ENCODE peak calls at places on chromosomes 6 and 20, in four cellular contexts. One of them, this sample, is unnamed.

GRCh38 chr6:33904050-33904827 is 100.4 kb upstream of the MLN start:
- DNase-seq in PC-9: no peak
- DNase-seq in A549: no peak
- DNase-seq in DND-41: peak
- DNase-seq in this sample: no peak

GRCh38 chr6:33413601-33414120 is 2.8 kb downstream of the PHF1 start:
- DNase-seq in PC-9: no peak
- DNase-seq in DND-41: no peak
- DNase-seq in A549: no peak
- DNase-seq in this sample: no peak

GRCh38 chr6:118744261-118744941 is 93.0 kb upstream of the CEP85L start:
- DNase-seq in PC-9: no peak
- DNase-seq in A549: no peak
- DNase-seq in DND-41: no peak
- DNase-seq in this sample: peak

GRCh38 chr6:41477572-41477971 is 68.6 kb upstream of the FOXP4 start:
- DNase-seq in A549: no peak
- DNase-seq in PC-9: no peak
- DNase-seq in DND-41: no peak
- DNase-seq in this sample: no peak

GRCh38 chr20:41339957-41340326 is 679 bp upstream of the LPIN3 start:
- DNase-seq in DND-41: peak
- DNase-seq in A549: peak
- DNase-seq in PC-9: peak
- DNase-seq in this sample: peak

GRCh38 chr20:11204926-11205768 is 531.3 kb upstream of the JAG1 start:
- DNase-seq in PC-9: peak
- DNase-seq in A549: peak
- DNase-seq in DND-41: peak
- DNase-seq in this sample: peak

GRCh38 chr6:52558266-52559000 is 18.4 kb downstream of the TRAM2 start:
- DNase-seq in A549: no peak
- DNase-seq in DND-41: no peak
- DNase-seq in PC-9: no peak
- DNase-seq in this sample: no peak

GRCh38 chr6:35181313-35181932 is 32.3 kb upstream of the SCUBE3 start:
- DNase-seq in A549: no peak
- DNase-seq in PC-9: peak
- DNase-seq in DND-41: no peak
- DNase-seq in this sample: no peak

GRCh38 chr20:9903048-9903651 is 64.3 kb upstream of the PAK5 start:
- DNase-seq in DND-41: no peak
- DNase-seq in PC-9: no peak
- DNase-seq in A549: peak
- DNase-seq in this sample: no peak

GRCh38 chr6:111681856-111682255 is 76.2 kb upstream of the TRAF3IP2 start:
- DNase-seq in A549: no peak
- DNase-seq in DND-41: no peak
- DNase-seq in PC-9: no peak
- DNase-seq in this sample: no peak

GRCh38 chr6:163793584-163793983 is 379.1 kb downstream of the QKI start:
- DNase-seq in A549: no peak
- DNase-seq in PC-9: no peak
- DNase-seq in DND-41: no peak
- DNase-seq in this sample: peak

GRCh38 chr6:25250878-25251277 is 28.3 kb upstream of the CARMIL1 start:
- DNase-seq in DND-41: no peak
- DNase-seq in PC-9: peak
- DNase-seq in A549: no peak
- DNase-seq in this sample: peak

GRCh38 chr6:131655387-131655786 is 18.3 kb downstream of the ENPP3 start:
- DNase-seq in PC-9: no peak
- DNase-seq in DND-41: no peak
- DNase-seq in A549: no peak
- DNase-seq in this sample: no peak

GRCh38 chr20:38842558-38842981 is 37.1 kb downstream of the PPP1R16B start:
- DNase-seq in DND-41: peak
- DNase-seq in PC-9: no peak
- DNase-seq in A549: no peak
- DNase-seq in this sample: no peak

GRCh38 chr6:110875548-110876169 is 1.1 kb downstream of the AMD1 start:
- DNase-seq in DND-41: peak
- DNase-seq in A549: no peak
- DNase-seq in PC-9: peak
- DNase-seq in this sample: peak

GRCh38 chr6:4608361-4609115 is 167.7 kb upstream of the CDYL start:
- DNase-seq in PC-9: no peak
- DNase-seq in A549: no peak
- DNase-seq in DND-41: no peak
- DNase-seq in this sample: no peak

GRCh38 chr6:80523531-80523970 is 417.1 kb downstream of the BCKDHB start:
- DNase-seq in A549: no peak
- DNase-seq in DND-41: no peak
- DNase-seq in PC-9: no peak
- DNase-seq in this sample: no peak

GRCh38 chr20:25706793-25707192 is 10.1 kb upstream of the ZNF337 start:
- DNase-seq in PC-9: no peak
- DNase-seq in A549: no peak
- DNase-seq in DND-41: no peak
- DNase-seq in this sample: no peak

GRCh38 chr6:134607411-134607810 is 289.5 kb upstream of the SGK1 start:
- DNase-seq in DND-41: no peak
- DNase-seq in PC-9: no peak
- DNase-seq in A549: no peak
- DNase-seq in this sample: no peak

GRCh38 chr6:166466178-166467122 is 83.7 kb upstream of the MPC1 start:
- DNase-seq in PC-9: peak
- DNase-seq in DND-41: no peak
- DNase-seq in A549: no peak
- DNase-seq in this sample: peak

GRCh38 chr6:1535295-1535694 is 74.4 kb upstream of the FOXC1 start:
- DNase-seq in DND-41: no peak
- DNase-seq in PC-9: peak
- DNase-seq in A549: no peak
- DNase-seq in this sample: peak

GRCh38 chr6:2947424-2947823 is 23.9 kb downstream of the SERPINB6 start:
- DNase-seq in PC-9: no peak
- DNase-seq in A549: no peak
- DNase-seq in DND-41: no peak
- DNase-seq in this sample: no peak

GRCh38 chr6:113672691-113673149 is 184.4 kb upstream of the MARCKS start:
- DNase-seq in A549: no peak
- DNase-seq in PC-9: peak
- DNase-seq in DND-41: no peak
- DNase-seq in this sample: no peak

GRCh38 chr20:2871555-2872303 is 1.6 kb upstream of the PTPRA start:
- DNase-seq in PC-9: no peak
- DNase-seq in DND-41: no peak
- DNase-seq in A549: no peak
- DNase-seq in this sample: no peak

GRCh38 chr20:38172344-38172743 is 7.3 kb upstream of the TGM2 start:
- DNase-seq in A549: peak
- DNase-seq in DND-41: no peak
- DNase-seq in PC-9: no peak
- DNase-seq in this sample: no peak

DNA sequence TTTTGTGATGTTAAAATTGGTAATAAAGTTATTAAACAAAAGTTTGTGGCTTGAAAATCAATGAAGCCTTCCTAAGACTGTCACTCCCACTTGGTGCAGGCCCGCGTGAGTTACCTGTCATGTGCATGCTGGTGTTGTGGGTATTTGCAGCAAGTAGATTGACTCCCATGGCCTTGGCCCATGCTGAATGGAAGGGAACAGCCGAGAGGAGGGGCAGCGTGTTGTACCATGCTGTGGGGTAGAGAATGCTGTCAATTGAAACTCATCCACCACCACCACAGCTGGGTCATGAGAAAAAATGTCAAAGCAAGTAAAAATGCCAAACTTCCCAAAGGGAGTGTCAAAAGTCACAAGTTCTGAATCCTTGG is 12.7 kb upstream of the VNN1 start:
- DNase-seq in DND-41: no peak
- DNase-seq in PC-9: no peak
- DNase-seq in A549: no peak
- DNase-seq in this sample: no peak
- H3K4me2 ChIP-seq in DND-41: no peak
- H3K4me2 ChIP-seq in PC-9: no peak
- H3K4me2 ChIP-seq in A549: no peak
- H3K4me2 ChIP-seq in this sample: no peak

GRCh38 chr6:145076110-145076841 is 659.0 kb downstream of the EPM2A start:
- DNase-seq in A549: no peak
- DNase-seq in PC-9: no peak
- DNase-seq in DND-41: no peak
- DNase-seq in this sample: no peak

GRCh38 chr6:145074805-145075204 is 660.5 kb downstream of the EPM2A start:
- DNase-seq in A549: no peak
- DNase-seq in PC-9: no peak
- DNase-seq in DND-41: no peak
- DNase-seq in this sample: no peak

GRCh38 chr6:145073811-145074210 is 661.5 kb downstream of the EPM2A start:
- DNase-seq in A549: no peak
- DNase-seq in DND-41: no peak
- DNase-seq in PC-9: no peak
- DNase-seq in this sample: no peak

GRCh38 chr6:145077382-145077781 is 657.9 kb downstream of the EPM2A start:
- DNase-seq in A549: no peak
- DNase-seq in DND-41: no peak
- DNase-seq in PC-9: no peak
- DNase-seq in this sample: no peak

GRCh38 chr6:145075425-145075824 is 659.9 kb downstream of the EPM2A start:
- DNase-seq in PC-9: no peak
- DNase-seq in A549: no peak
- DNase-seq in DND-41: no peak
- DNase-seq in this sample: peak
- TF ChIP-seq CTCF in PC-9: peak
- TF ChIP-seq CTCF in A549: no peak
- TF ChIP-seq CTCF in DND-41: no peak
- TF ChIP-seq CTCF in this sample: no peak

DNA sequence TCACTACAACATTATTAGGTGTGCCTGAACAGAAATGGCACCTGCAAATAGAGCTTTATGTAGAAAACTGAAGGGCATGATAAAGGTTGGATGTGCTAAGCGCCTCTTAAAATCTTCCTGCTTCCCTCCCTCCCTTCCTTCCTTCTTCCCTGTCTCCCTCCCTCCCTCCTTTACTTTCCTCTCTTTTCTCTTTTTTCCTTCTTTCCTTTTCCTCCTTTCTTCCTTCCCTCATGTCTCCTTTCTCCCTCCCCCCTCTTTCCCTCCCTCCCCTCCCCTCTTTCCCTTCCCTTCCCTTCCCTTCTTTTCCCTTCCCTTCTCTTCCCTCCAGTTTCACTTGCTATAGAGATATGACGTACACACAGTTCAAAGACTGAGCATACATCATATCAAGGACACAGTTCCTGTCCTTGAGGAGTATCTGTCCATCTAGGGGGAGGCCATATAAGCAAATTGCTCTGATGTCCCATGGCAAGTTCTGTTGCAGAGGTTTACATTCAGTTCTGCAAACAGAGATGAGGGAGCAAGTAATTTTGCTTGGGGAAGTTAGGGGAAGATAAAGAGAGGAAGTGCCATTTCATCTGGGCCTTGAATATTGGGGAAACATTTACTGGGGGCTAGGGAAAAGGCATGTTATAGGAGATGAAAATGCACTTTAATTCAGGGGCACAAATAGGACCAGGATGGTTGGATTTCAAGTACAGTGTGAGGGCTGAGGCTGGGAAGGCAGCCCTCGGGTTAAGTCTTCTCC is 79.0 kb upstream of the EEF1E1 start:
- DNase-seq in A549: no peak
- DNase-seq in DND-41: no peak
- DNase-seq in PC-9: no peak
- DNase-seq in this sample: no peak
- H3K4me2 ChIP-seq in A549: no peak
- H3K4me2 ChIP-seq in DND-41: no peak
- H3K4me2 ChIP-seq in PC-9: no peak
- H3K4me2 ChIP-seq in this sample: no peak

DNA sequence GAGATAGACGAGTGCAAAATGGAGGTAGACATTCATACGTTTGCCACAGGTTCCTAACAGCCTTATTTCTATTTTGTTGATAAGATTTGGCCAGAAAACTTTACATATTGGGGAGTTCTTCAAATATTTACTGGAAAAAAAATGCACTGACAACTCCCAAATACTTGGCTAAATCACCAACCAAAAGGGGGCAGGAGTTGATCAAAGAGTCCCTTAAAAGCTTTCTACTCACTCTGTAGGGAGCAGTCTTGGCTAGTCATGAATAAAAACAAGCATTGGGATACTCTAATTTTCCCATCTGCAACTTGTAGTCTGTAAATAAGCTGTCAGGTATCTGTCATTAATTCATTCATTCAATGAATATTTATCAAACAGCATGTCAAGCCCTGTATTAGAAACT is 18.4 kb downstream of the TENT5A start:
- DNase-seq in DND-41: no peak
- DNase-seq in PC-9: no peak
- DNase-seq in A549: no peak
- DNase-seq in this sample: no peak
- TF ChIP-seq CTCF in DND-41: no peak
- TF ChIP-seq CTCF in PC-9: no peak
- TF ChIP-seq CTCF in A549: no peak
- TF ChIP-seq CTCF in this sample: no peak

GRCh38 chr6:6969761-6970223 is 138.0 kb upstream of the RREB1 start:
- DNase-seq in DND-41: no peak
- DNase-seq in PC-9: peak
- DNase-seq in A549: no peak
- DNase-seq in this sample: peak

GRCh38 chr6:6972456-6972855 is 135.3 kb upstream of the RREB1 start:
- DNase-seq in DND-41: no peak
- DNase-seq in A549: no peak
- DNase-seq in PC-9: peak
- DNase-seq in this sample: peak

GRCh38 chr6:6970851-6971250 is 136.9 kb upstream of the RREB1 start:
- DNase-seq in A549: no peak
- DNase-seq in DND-41: no peak
- DNase-seq in PC-9: no peak
- DNase-seq in this sample: no peak

GRCh38 chr6:6973721-6974120 is 134.0 kb upstream of the RREB1 start:
- DNase-seq in DND-41: no peak
- DNase-seq in A549: no peak
- DNase-seq in PC-9: no peak
- DNase-seq in this sample: no peak

GRCh38 chr6:6971369-6971768 is 136.4 kb upstream of the RREB1 start:
- DNase-seq in A549: no peak
- DNase-seq in PC-9: no peak
- DNase-seq in DND-41: no peak
- DNase-seq in this sample: no peak
- H3K4me2 ChIP-seq in A549: no peak
- H3K4me2 ChIP-seq in PC-9: no peak
- H3K4me2 ChIP-seq in DND-41: no peak
- H3K4me2 ChIP-seq in this sample: no peak

DNA sequence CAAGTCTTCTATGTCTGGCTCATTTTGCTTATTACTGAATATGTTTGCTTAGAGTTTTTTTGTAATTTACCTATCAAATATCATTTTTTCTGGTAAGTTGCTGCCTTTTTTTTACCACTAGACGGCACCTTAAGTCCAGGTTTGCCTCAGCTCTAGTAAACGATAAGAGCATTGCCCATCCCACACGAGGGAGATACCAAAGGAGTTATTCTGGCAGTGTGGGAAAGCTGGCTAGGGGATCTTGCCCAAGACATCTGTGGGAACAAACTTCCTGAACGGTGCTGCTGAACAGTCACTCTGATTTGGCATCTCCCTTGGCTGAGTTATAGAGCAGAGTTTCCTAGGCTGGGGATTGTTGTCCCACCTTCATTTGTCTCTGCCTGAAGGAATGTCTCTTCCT is 306.4 kb downstream of the COL12A1 start:
- DNase-seq in DND-41: no peak
- DNase-seq in A549: no peak
- DNase-seq in PC-9: peak
- DNase-seq in this sample: peak
- TF ChIP-seq CTCF in DND-41: no peak
- TF ChIP-seq CTCF in A549: no peak
- TF ChIP-seq CTCF in PC-9: peak
- TF ChIP-seq CTCF in this sample: peak

This sample was measured in mammary epithelial cell.